ENCODE peak calls at places on chromosomes 1 and 21, in five cellular contexts. V is nucleus accumbens; X is activated CD4-positive, alpha-beta T cell treated with anti-CD3 and anti-CD28 coated beads, Interleukin-2, amount 50 U/mL, for 1 hour; P is NCI-H2081; K is stimulated activated CD4-positive, alpha-beta T cell treated with anti-CD3 and anti-CD28 coated beads, TNF-alpha, amount 100 ng/mL, for 24 hours. Z is an unnamed sample.

GRCh38 chr1:174968750-174969244 is 30.9 kb upstream of the CACYBP start:
- DNase-seq in V (no peak), K (no peak), X (peak), P (no peak), Z (no peak)

GRCh38 chr1:25694591-25695007 is 78.0 kb downstream of the MAN1C1 start:
- DNase-seq in K (no peak), V (no peak), P (no peak), X (no peak), Z (no peak)

GRCh38 chr1:81799939-81800740 is 594 bp upstream of the ADGRL2 start:
- DNase-seq in V (no peak), X (no peak), K (no peak), P (peak), Z (peak)

GRCh38 chr1:209748620-209749019 is 7.2 kb upstream of the TRAF3IP3 start:
- DNase-seq in V (no peak), P (no peak), X (no peak), K (no peak), Z (no peak)

GRCh38 chr1:202762019-202762418 is 46.2 kb downstream of the KDM5B start:
- DNase-seq in X (no peak), P (no peak), K (no peak), V (no peak), Z (no peak)

GRCh38 chr1:236699366-236699765 is 13.1 kb downstream of the ACTN2 start:
- DNase-seq in P (no peak), X (no peak), K (no peak), V (no peak), Z (no peak)

GRCh38 chr1:184287001-184287400 is 99.8 kb upstream of the C1orf21 start:
- DNase-seq in V (no peak), X (no peak), K (no peak), P (peak), Z (no peak)

GRCh38 chr21:33492571-33492970 is 1.1 kb upstream of the DNAJC28 start:
- DNase-seq in X (no peak), K (no peak), P (no peak), V (no peak), Z (no peak)

GRCh38 chr1:169484683-169485426 is 889 bp downstream of the SLC19A2 start:
- DNase-seq in X (peak), V (peak), P (peak), K (no peak), Z (peak)

GRCh38 chr1:212699839-212700596 is at the start of gene BATF3:
- DNase-seq in K (no peak), V (no peak), P (no peak), X (peak), Z (peak)

Z was measured in tibial nerve.